ENCODE peak calls at places on chromosomes 11 and 22, in seven cellular contexts. X is IMR-90, T is HCT116, U is GM12878, S is K562, R is HepG2, Y is H1. J is an unnamed sample.

GRCh38 chr11:75281469-75282095 is 41.0 kb downstream of the TPBGL start:
- DNase-seq in R (no peak), T (no peak), Y (no peak), U (no peak), S (no peak), X (no peak), J (no peak)

GRCh38 chr11:15333407-15333806 is 218.7 kb downstream of the INSC start:
- DNase-seq in R (no peak), S (no peak), X (no peak), U (no peak), T (no peak), Y (no peak), J (no peak)

GRCh38 chr11:93770160-93770559 is 13.9 kb upstream of the MED17 start:
- DNase-seq in Y (no peak), R (peak), T (no peak), U (no peak), X (no peak), S (no peak), J (no peak)

GRCh38 chr11:129723146-129723963 is 92.3 kb upstream of the TMEM45B start:
- DNase-seq in R (no peak), Y (no peak), T (no peak), X (no peak), U (no peak), S (no peak), J (no peak)

GRCh38 chr22:19896665-19897355 is 42.1 kb upstream of the GNB1L start:
- DNase-seq in T (no peak), X (no peak), S (no peak), U (no peak), Y (no peak), R (no peak), J (no peak)

GRCh38 chr11:69638941-69639681 is 1.8 kb upstream of the CCND1 start:
- DNase-seq in T (peak), Y (peak), S (peak), U (no peak), R (peak), X (peak), J (peak)

GRCh38 chr11:20026629-20027545 is 133.4 kb downstream of the DBX1 start:
- DNase-seq in T (no peak), U (no peak), Y (peak), R (no peak), X (no peak), S (no peak), J (no peak)

GRCh38 chr11:86785576-86785975 is 14.8 kb upstream of the PRSS23 start:
- DNase-seq in R (no peak), S (no peak), Y (no peak), U (no peak), T (no peak), X (no peak), J (no peak)

GRCh38 chr22:38549106-38549884 is 20.7 kb downstream of the DMC1 start:
- DNase-seq in X (no peak), T (no peak), U (no peak), Y (no peak), S (no peak), R (no peak), J (no peak)

GRCh38 chr11:33490842-33491370 is 209.7 kb downstream of the C11orf91 start:
- DNase-seq in U (no peak), X (no peak), S (no peak), T (no peak), Y (no peak), R (no peak), J (no peak)

GRCh38 chr22:25357606-25358420 is 138.4 kb downstream of the CRYBB2 start:
- DNase-seq in Y (no peak), R (no peak), S (no peak), T (no peak), U (no peak), X (no peak), J (no peak)

GRCh38 chr11:208177-208916 is 839 bp downstream of the RIC8A start:
- DNase-seq in X (peak), R (peak), T (peak), S (peak), U (no peak), Y (peak), J (peak)

GRCh38 chr22:32625985-32626384 is 151.4 kb downstream of the FBXO7 start:
- DNase-seq in X (no peak), Y (no peak), T (no peak), S (no peak), R (no peak), U (no peak), J (no peak)

GRCh38 chr22:32621656-32622003 is 147.0 kb downstream of the FBXO7 start:
- DNase-seq in R (no peak), Y (no peak), X (no peak), T (no peak), U (no peak), S (no peak), J (no peak)

GRCh38 chr22:32622762-32623147 is 148.1 kb downstream of the FBXO7 start:
- DNase-seq in S (no peak), R (no peak), X (no peak), U (no peak), T (no peak), Y (no peak), J (no peak)

GRCh38 chr22:32622004-32622761 is 147.6 kb downstream of the FBXO7 start:
- DNase-seq in X (peak), Y (peak), R (peak), T (no peak), S (no peak), U (no peak), J (no peak)

GRCh38 chr22:32623943-32624342 is 149.3 kb downstream of the FBXO7 start:
- DNase-seq in Y (no peak), R (peak), S (no peak), X (peak), T (no peak), U (no peak), J (no peak)
- TF ChIP-seq CEBPB in Y (no peak), R (peak), S (no peak), X (peak), T (no peak), U (no peak), J (no peak)

GRCh38 chr11:63958013-63958412 is 16.4 kb upstream of the COX8A start:
- DNase-seq in Y (no peak), R (no peak), U (no peak), T (no peak), S (no peak), X (no peak), J (no peak)

GRCh38 chr11:63966444-63966843 is 8.0 kb upstream of the COX8A start:
- DNase-seq in T (no peak), S (no peak), U (no peak), R (no peak), Y (no peak), X (no peak), J (no peak)

GRCh38 chr11:63961608-63962412 is 12.6 kb upstream of the COX8A start:
- DNase-seq in T (no peak), U (no peak), Y (no peak), R (peak), X (peak), S (no peak), J (peak)
- TF ChIP-seq CEBPB in T (no peak), U (no peak), Y (no peak), R (no peak), X (no peak), S (no peak), J (no peak)

GRCh38 chr11:1629326-1630185 is at the start of gene KRTAP5-5:
- DNase-seq in Y (no peak), X (no peak), T (no peak), U (no peak), R (no peak), S (no peak), J (no peak)

GRCh38 chr11:1632053-1632714 is 2.6 kb downstream of the KRTAP5-5 start:
- DNase-seq in R (no peak), Y (no peak), T (no peak), U (no peak), S (no peak), X (no peak), J (no peak)

GRCh38 chr11:1631066-1631568 is 1.5 kb downstream of the KRTAP5-5 start:
- DNase-seq in X (no peak), T (no peak), Y (no peak), U (no peak), S (no peak), R (no peak), J (no peak)

GRCh38 chr11:1625541-1625940 is 3.6 kb upstream of the KRTAP5-4 start:
- DNase-seq in Y (no peak), X (no peak), U (no peak), T (no peak), R (no peak), S (no peak), J (no peak)

GRCh38 chr11:1628506-1629325 is 859 bp upstream of the KRTAP5-5 start:
- DNase-seq in R (peak), T (no peak), X (peak), S (peak), U (no peak), Y (peak), J (peak)
- TF ChIP-seq CEBPB in R (no peak), T (no peak), X (no peak), S (no peak), U (no peak), Y (no peak), J (no peak)

GRCh38 chr22:30702856-30703255 is 8.2 kb downstream of the OSBP2 start:
- DNase-seq in S (no peak), R (no peak), Y (no peak), U (no peak), X (no peak), T (no peak), J (no peak)

GRCh38 chr22:30701872-30702271 is 7.2 kb downstream of the OSBP2 start:
- DNase-seq in R (no peak), T (peak), Y (no peak), X (peak), S (no peak), U (no peak), J (no peak)

GRCh38 chr22:30704978-30705377 is 10.3 kb downstream of the OSBP2 start:
- DNase-seq in X (no peak), U (no peak), T (no peak), R (no peak), Y (no peak), S (no peak), J (no peak)

GRCh38 chr22:30705710-30706651 is 11.3 kb downstream of the OSBP2 start:
- DNase-seq in U (peak), Y (no peak), S (no peak), X (peak), R (peak), T (peak), J (no peak)
- TF ChIP-seq CEBPB in U (no peak), Y (no peak), S (no peak), X (no peak), R (no peak), T (peak), J (no peak)

GRCh38 chr11:117315285-117316196 is 515 bp downstream of the BACE1 start:
- DNase-seq in Y (no peak), R (no peak), T (no peak), U (no peak), S (no peak), X (no peak), J (no peak)

GRCh38 chr11:117314840-117315239 is 1.2 kb downstream of the BACE1 start:
- DNase-seq in X (no peak), Y (no peak), S (no peak), U (no peak), R (no peak), T (no peak), J (no peak)

GRCh38 chr11:117318738-117319137 is 2.7 kb upstream of the BACE1 start:
- DNase-seq in X (no peak), S (no peak), T (no peak), Y (no peak), U (no peak), R (no peak), J (no peak)

GRCh38 chr11:117316197-117316961 is at the start of gene BACE1:
- DNase-seq in T (peak), X (peak), Y (peak), R (peak), S (no peak), U (no peak), J (peak)

DNA sequence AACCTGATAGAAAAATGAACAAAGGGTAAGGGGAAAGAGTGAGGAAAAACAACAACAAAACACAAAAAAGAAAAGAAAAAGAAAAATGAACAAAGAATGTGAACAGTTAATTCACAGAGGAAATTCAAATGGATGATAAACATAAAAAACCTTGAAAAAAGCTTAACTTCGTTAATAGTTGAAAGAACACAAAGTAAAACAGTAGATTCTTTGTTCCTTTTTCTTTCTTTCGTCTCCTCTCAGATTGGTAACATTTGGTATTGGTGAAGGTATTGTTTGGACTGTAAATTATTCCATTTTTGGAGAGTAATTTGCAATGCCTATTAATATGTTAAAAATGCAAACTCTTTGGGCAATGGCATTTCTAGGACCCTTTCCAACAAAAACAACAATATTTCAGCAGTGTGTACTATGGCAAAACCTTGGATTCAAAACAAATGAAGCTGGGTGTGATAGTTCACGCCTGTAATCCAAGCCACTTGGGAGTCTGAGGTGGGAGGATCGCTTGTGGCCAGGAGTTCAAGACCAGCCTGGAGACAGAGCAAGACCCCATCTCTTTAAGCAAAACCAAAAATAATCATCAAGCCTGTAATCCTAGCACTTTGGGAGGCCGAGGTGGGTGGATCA is 3.3 kb upstream of the BACE1 start:
- DNase-seq in X (peak), R (no peak), S (no peak), T (no peak), Y (no peak), U (no peak), J (no peak)
- TF ChIP-seq CEBPB in X (no peak), R (no peak), S (no peak), T (no peak), Y (no peak), U (no peak), J (no peak)

GRCh38 chr11:44057340-44057739 is 8.7 kb upstream of the ACCS start:
- DNase-seq in U (no peak), R (no peak), S (no peak), T (no peak), X (no peak), Y (no peak), J (no peak)
- TF ChIP-seq CEBPB in U (no peak), R (no peak), S (no peak), T (no peak), X (no peak), Y (no peak), J (no peak)

GRCh38 chr11:31387379-31387778 is 17.7 kb downstream of the DNAJC24 start:
- DNase-seq in Y (no peak), X (peak), U (no peak), R (no peak), S (no peak), T (no peak), J (no peak)
- TF ChIP-seq CEBPB in Y (no peak), X (no peak), U (no peak), R (no peak), S (no peak), T (no peak), J (no peak)

GRCh38 chr11:58003036-58003435 is 20.6 kb upstream of the OR9Q1 start:
- DNase-seq in T (no peak), X (no peak), Y (no peak), S (no peak), R (no peak), U (no peak), J (no peak)

GRCh38 chr11:58003591-58003990 is 20.1 kb upstream of the OR9Q1 start:
- DNase-seq in S (no peak), U (no peak), T (no peak), Y (no peak), R (no peak), X (no peak), J (no peak)

GRCh38 chr11:58011771-58012170 is 11.9 kb upstream of the OR9Q1 start:
- DNase-seq in R (peak), X (no peak), U (no peak), Y (no peak), S (no peak), T (no peak), J (no peak)

GRCh38 chr11:58004664-58005063 is 19.0 kb upstream of the OR9Q1 start:
- DNase-seq in S (no peak), Y (no peak), T (no peak), R (no peak), X (no peak), U (no peak), J (no peak)

GRCh38 chr11:58006940-58007339 is 16.7 kb upstream of the OR9Q1 start:
- DNase-seq in R (no peak), S (no peak), X (peak), T (no peak), U (no peak), Y (no peak), J (no peak)
- TF ChIP-seq CEBPB in R (no peak), S (no peak), X (no peak), T (no peak), U (no peak), Y (no peak), J (no peak)

DNA sequence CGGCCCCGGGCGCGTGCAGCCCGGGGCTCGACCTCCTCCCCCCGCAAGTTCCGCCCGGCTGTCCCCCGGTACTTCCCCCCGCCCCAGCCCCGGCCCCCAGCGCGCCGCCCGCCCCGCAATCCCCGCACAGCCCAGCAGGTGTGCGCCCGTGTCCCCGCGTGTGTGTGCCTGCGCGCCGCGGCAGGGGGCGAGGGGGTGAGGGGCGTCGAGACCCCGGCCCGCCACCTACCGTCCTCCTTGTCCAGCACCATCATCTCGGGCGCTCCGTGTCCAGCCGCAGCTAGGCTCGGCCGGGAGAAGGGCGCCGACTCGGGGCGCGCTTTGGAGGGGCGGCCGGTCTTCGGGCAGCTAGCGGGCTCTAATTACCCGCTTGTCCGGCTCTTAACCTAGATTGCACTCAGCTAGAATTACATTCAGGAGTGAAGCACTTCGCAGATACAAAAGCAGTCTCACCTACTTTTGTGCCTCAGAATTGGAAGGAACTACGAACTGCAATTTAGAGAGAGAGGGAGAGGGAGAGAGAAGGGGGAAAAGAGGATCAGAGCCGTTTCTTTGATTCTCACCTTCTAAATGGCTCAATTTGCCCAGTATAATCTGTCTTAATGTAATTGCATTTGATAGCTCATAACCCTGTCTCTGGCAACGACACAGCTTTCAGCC is 439 bp downstream of the LMO1 start:
- DNase-seq in X (no peak), S (no peak), Y (no peak), R (no peak), T (no peak), U (no peak), J (no peak)
- TF ChIP-seq CEBPB in X (no peak), S (no peak), Y (no peak), R (no peak), T (no peak), U (no peak), J (no peak)

DNA sequence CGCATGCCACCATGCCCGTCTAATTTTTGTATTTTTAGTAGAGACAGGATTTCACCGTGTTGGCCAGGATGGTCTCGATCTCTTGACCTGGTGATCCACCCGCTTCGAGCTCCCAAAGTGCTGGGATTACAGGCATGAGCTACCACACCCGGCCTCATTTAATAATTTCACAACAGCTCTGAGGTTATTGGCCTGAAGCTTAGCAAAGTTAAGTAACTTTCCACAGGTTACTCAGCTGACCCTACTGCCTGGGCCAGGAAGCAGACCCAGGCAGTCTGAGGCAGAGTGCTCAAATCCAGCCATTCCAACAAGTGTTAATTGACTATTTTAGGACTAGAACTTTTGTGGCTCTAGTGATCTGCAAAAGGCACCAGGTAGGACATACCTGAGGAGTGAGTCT is 52.2 kb upstream of the L3MBTL2 start:
- DNase-seq in U (no peak), X (no peak), T (no peak), Y (no peak), R (no peak), S (no peak), J (no peak)
- TF ChIP-seq CEBPB in U (no peak), X (no peak), T (no peak), Y (no peak), R (no peak), S (no peak), J (no peak)